ENCODE peak calls at places on chromosomes 7 and 10, in ten cellular contexts. E is K562, H is foreskin fibroblast, X is Peyer's patch, V is kidney epithelial cell, Y is SK-N-SH, K is AG04450, M is A549, O is cardiac fibroblast, F is HCT116. Q is an unnamed sample.

GRCh38 chr10:97689637-97690036 is 2.6 kb upstream of the AVPI1 start:
- DNase-seq in O (peak), V (peak), E (peak), Y (no peak), H (peak), M (peak), X (no peak), K (peak), F (peak), Q (peak)

GRCh38 chr10:15797346-15797745 is 63.0 kb downstream of the MINDY3 start:
- DNase-seq in Y (no peak), M (no peak), O (no peak), X (no peak), E (no peak), F (no peak), H (no peak), V (no peak), K (no peak), Q (no peak)

GRCh38 chr7:114856625-114857024 is 65.3 kb upstream of the MDFIC start:
- DNase-seq in E (no peak), M (peak), Y (no peak), F (no peak), V (peak), H (peak), O (peak), K (no peak), X (no peak), Q (no peak)

GRCh38 chr7:137948845-137949330 is 53.0 kb downstream of the CREB3L2 start:
- DNase-seq in H (no peak), V (no peak), Y (no peak), F (no peak), K (no peak), O (no peak), X (no peak), E (no peak), M (no peak), Q (no peak)

GRCh38 chr7:44961844-44962482 is 16.9 kb downstream of the MYO1G start:
- DNase-seq in Y (peak), H (no peak), X (no peak), K (no peak), V (no peak), E (no peak), F (no peak), M (no peak), O (no peak), Q (no peak)

GRCh38 chr7:130884437-130885417 is 150.7 kb upstream of the KLF14 start:
- DNase-seq in M (peak), Y (no peak), K (no peak), E (no peak), H (peak), F (no peak), O (no peak), X (no peak), V (peak), Q (peak)

GRCh38 chr7:143436539-143436938 is 6.7 kb upstream of the TAS2R60 start:
- DNase-seq in H (no peak), V (no peak), M (no peak), E (no peak), Y (no peak), O (no peak), F (no peak), K (no peak), X (no peak), Q (no peak)

GRCh38 chr10:103790580-103790979 is 64.8 kb downstream of the SH3PXD2A start:
- DNase-seq in Y (no peak), E (no peak), O (no peak), F (no peak), V (no peak), M (no peak), H (no peak), X (no peak), K (no peak), Q (no peak)

GRCh38 chr10:15222511-15222910 is 54.0 kb upstream of the NMT2 start:
- DNase-seq in F (no peak), E (no peak), K (no peak), O (peak), M (no peak), H (no peak), V (no peak), Y (no peak), X (no peak), Q (peak)

GRCh38 chr7:1411414-1411813 is 47.9 kb downstream of the MICALL2 start:
- DNase-seq in V (no peak), E (no peak), X (no peak), F (no peak), O (no peak), Y (peak), K (no peak), M (no peak), H (no peak), Q (no peak)

GRCh38 chr10:30182191-30183075 is 123.0 kb upstream of the JCAD start:
- DNase-seq in F (no peak), H (peak), O (peak), X (no peak), E (no peak), K (peak), M (peak), V (peak), Y (peak), Q (peak)

GRCh38 chr7:129553861-129554530 is 51.7 kb downstream of the SMKR1 start:
- DNase-seq in F (no peak), M (no peak), O (no peak), X (no peak), H (peak), Y (no peak), V (no peak), K (no peak), E (no peak), Q (peak)

GRCh38 chr10:28984431-28984830 is 304.4 kb upstream of the LYZL1 start:
- DNase-seq in Y (no peak), X (peak), M (peak), E (peak), K (peak), V (peak), O (peak), H (peak), F (no peak), Q (peak)

GRCh38 chr7:54888067-54888735 is 129.2 kb upstream of the SEC61G start:
- DNase-seq in H (peak), Y (peak), K (no peak), F (no peak), O (peak), M (no peak), X (no peak), V (no peak), E (no peak), Q (no peak)

GRCh38 chr7:40372031-40372430 is 237.2 kb downstream of the SUGCT start:
- DNase-seq in K (no peak), X (no peak), V (no peak), F (no peak), O (no peak), Y (no peak), M (no peak), E (no peak), H (peak), Q (no peak)

GRCh38 chr7:140557809-140558518 is 78.7 kb upstream of the MKRN1 start:
- DNase-seq in O (no peak), F (no peak), E (no peak), X (no peak), V (no peak), K (no peak), M (no peak), H (no peak), Y (no peak), Q (no peak)

GRCh38 chr10:114526112-114526496 is 121.8 kb upstream of the AFAP1L2 start:
- DNase-seq in H (no peak), F (no peak), X (peak), O (no peak), E (no peak), V (no peak), K (no peak), Y (no peak), M (no peak), Q (peak)

GRCh38 chr7:26616235-26616634 is 248.2 kb downstream of the SKAP2 start:
- DNase-seq in V (no peak), O (no peak), H (no peak), Y (no peak), E (peak), K (no peak), M (peak), F (peak), X (no peak), Q (no peak)

DNA sequence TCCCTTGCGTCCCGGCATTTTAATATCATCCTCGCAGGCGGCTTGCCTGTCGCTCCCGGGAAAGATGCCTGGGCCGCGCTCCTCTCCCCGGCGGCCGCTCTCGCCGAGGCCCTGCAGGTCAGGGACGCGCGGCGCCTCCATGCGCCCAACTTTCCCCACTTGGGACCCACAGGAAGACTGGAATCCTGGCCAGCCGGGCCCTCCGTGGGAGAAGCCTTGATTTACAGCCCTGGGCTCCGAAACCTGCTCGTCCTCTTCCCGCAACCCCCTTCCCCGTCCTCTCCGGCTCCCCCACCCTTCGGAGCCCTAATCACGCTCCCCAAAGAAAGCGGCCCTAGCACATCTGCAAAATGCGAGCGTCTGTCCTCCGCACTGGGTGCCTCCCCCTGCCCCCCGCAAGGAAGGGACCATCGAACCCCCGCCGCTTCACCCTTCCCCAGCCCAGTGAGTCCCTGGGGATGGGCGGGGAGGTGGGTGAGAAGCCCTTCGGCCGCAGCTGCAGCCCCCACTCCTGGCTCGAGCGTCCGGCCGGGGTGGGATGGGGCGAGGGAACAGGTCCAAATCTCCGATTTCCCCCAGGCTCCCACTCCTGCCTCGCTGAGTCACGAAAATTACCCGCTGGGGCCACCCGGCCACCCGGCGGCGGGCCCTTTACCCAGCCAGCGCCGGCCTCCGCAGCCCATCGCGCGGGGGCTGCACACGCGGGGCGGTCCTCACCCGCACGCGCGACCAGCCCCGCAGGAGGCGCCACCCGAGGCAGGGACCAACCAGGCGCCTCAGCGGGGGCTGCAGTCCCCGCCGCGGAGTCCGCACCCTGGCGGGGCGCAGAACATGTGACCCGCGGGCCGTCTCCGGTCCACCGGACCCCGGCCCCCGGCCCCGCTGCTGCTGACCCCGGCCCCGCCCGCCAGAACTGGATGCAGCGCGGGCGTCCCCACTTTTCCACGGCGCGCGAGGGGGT is 695 bp downstream of the HSPA12A start:
- DNase-seq in V (no peak), F (no peak), K (no peak), H (peak), O (no peak), E (peak), Y (peak), X (no peak), M (no peak), Q (no peak)
- H3K4me3 ChIP-seq in V (peak), F (peak), K (peak), H (peak), O (peak), E (peak), Y (peak), X (peak), M (peak), Q (peak)

GRCh38 chr7:121101083-121101482 is 112.6 kb downstream of the CPED1 start:
- DNase-seq in O (no peak), Y (no peak), K (no peak), F (no peak), X (no peak), M (no peak), E (no peak), H (no peak), V (no peak), Q (no peak)

GRCh38 chr7:121102619-121103018 is 114.1 kb downstream of the CPED1 start:
- DNase-seq in O (no peak), F (no peak), E (no peak), H (no peak), V (no peak), K (no peak), M (no peak), X (no peak), Y (no peak), Q (no peak)

GRCh38 chr7:121101621-121102020 is 113.1 kb downstream of the CPED1 start:
- DNase-seq in M (no peak), Y (no peak), K (no peak), X (no peak), H (no peak), E (no peak), F (no peak), V (no peak), O (no peak), Q (no peak)

GRCh38 chr7:121097577-121097976 is 109.1 kb downstream of the CPED1 start:
- DNase-seq in O (no peak), V (no peak), X (no peak), F (no peak), Y (no peak), M (no peak), E (no peak), K (no peak), H (no peak), Q (no peak)

GRCh38 chr7:121099572-121099971 is 111.1 kb downstream of the CPED1 start:
- DNase-seq in Y (no peak), X (no peak), O (no peak), H (no peak), F (no peak), V (no peak), M (no peak), K (no peak), E (no peak), Q (no peak)
- TF ChIP-seq CTCF in Y (peak), X (no peak), O (peak), H (no peak), F (peak), V (no peak), M (no peak), K (peak), E (peak), Q (no peak)

DNA sequence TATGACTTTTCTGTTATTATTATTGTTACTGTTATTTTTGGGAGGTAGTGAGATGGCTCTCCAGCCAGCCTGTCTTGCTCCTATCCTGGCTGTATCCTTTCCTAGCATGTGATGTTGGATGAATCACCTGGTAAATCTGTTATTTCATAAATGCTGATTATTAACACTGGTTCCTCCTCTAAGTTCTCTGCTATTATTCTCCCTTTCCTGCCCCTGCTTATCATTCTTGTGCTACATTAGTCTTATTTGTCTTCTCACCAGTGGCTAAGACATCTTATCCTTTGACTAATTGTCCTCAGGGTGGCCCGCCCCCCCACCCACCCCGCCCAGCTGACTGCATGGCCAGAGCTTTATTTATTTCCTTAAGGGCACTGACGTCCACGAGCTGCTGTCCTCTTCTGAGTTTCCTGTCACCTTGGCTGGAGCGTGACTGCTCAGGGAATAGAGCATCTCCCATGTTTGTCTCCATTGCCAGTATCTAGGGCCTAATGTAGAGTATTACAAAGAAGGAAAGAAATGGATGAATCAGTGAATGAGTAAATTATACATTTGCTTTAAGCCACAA is 110.1 kb upstream of the KLF6 start:
- DNase-seq in F (no peak), Y (no peak), O (peak), K (no peak), M (peak), E (no peak), X (no peak), H (peak), V (no peak), Q (no peak)
- H3K4me3 ChIP-seq in F (no peak), Y (no peak), O (no peak), K (no peak), M (no peak), E (no peak), X (no peak), H (no peak), V (no peak), Q (no peak)

GRCh38 chr10:132451506-132452215 is 54.7 kb downstream of the PWWP2B start:
- DNase-seq in E (no peak), Y (no peak), K (no peak), V (no peak), M (no peak), X (no peak), H (no peak), F (no peak), O (no peak), Q (no peak)

GRCh38 chr10:132453470-132453861 is 56.5 kb downstream of the PWWP2B start:
- DNase-seq in X (no peak), E (no peak), Y (no peak), V (no peak), K (no peak), F (no peak), O (no peak), H (no peak), M (no peak), Q (no peak)

GRCh38 chr10:132452651-132453469 is 55.9 kb downstream of the PWWP2B start:
- DNase-seq in X (peak), H (peak), O (peak), Y (peak), E (peak), V (peak), M (peak), K (peak), F (no peak), Q (peak)

GRCh38 chr10:132450825-132451505 is 54.0 kb downstream of the PWWP2B start:
- DNase-seq in O (no peak), M (no peak), H (no peak), K (no peak), V (no peak), Y (no peak), X (no peak), E (no peak), F (no peak), Q (no peak)

GRCh38 chr10:132452216-132452650 is 55.2 kb downstream of the PWWP2B start:
- DNase-seq in X (peak), F (no peak), V (no peak), O (no peak), E (no peak), H (no peak), Y (no peak), M (no peak), K (no peak), Q (no peak)
- TF ChIP-seq CTCF in X (peak), F (peak), V (peak), O (no peak), E (no peak), H (no peak), Y (no peak), M (peak), K (no peak), Q (peak)

DNA sequence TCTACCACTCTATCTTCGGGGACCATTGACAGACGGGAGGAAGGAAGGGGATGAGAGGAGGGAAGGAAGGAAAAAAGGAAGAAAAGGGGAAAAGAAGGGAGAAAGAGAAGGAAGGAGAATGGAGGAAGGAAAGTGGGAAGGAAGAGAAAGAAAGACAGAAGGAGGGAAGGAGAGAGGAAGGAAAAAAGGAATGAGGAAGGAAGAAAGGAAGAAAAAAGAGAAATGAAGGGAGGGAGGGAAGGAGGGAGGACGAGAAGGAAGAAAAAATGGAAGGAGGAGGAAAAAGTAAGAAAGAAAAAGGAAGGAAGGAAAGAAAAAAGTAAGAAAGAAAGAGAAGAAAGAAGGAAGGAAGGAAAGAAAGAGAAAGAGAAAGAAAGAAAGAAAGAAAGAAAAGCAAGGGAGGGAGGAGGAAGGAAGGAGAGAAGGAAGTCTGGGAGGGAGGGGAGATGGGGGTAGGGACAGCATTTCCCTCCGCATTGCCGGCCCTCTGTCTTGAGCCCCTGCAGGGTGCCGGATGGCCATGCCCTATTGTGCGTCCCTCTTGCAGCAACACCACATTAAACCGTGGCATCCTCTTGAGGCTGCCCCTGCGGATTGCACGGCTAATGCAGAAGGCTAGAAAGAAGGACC is 128.8 kb downstream of the ADARB2 start:
- DNase-seq in E (no peak), X (no peak), V (no peak), K (no peak), Y (no peak), M (no peak), F (no peak), H (no peak), O (no peak), Q (no peak)
- H3K4me3 ChIP-seq in E (no peak), X (no peak), V (no peak), K (no peak), Y (no peak), M (no peak), F (no peak), H (no peak), O (no peak), Q (no peak)

DNA sequence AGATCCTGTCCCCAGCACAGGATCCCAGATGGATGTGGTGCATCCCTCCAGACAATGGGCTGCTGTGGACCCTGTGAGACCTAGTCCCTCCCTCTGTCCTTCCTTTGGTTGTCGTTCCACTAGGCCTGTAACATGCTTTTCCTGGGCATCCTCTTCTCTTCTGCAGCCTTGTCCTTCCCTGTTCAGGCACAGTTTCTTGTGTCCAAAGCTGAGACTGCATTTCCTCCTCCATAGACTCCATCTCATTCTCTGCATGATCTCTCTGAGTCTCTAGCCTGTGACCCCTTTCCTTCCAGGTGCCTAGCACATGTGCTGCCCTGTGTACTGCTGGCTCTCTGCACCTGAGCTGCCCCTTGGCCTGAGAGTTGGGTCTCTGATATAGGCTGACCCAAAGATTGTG is 293.5 kb upstream of the IGFBP3 start:
- DNase-seq in Y (no peak), F (no peak), K (no peak), V (no peak), H (no peak), E (no peak), M (no peak), X (no peak), O (no peak), Q (no peak)
- TF ChIP-seq CTCF in Y (no peak), F (no peak), K (no peak), V (no peak), H (no peak), E (no peak), M (no peak), X (no peak), O (no peak), Q (no peak)